ENCODE peak calls at places on chromosomes 12 and 14, in eight cellular contexts. X is activated CD4-positive, alpha-beta T cell treated with anti-CD3 and anti-CD28 coated beads for 36 hours; J is NCI-H2081; C is NCI-H1436; K is CD8-positive, alpha-beta T cell; A is activated naive CD4-positive, alpha-beta T cell treated with anti-CD3 and anti-CD28 coated beads, Interleukin-2, amount 50 U/mL, for 16 hours; D is stromal cell of bone marrow; B is T-cell. F is an unnamed sample.

GRCh38 chr14:94483729-94484275 is 7.8 kb upstream of the SERPINA9 start:
- DNase-seq in X (no peak), D (no peak), B (no peak), A (no peak), K (no peak), C (no peak), J (no peak), F (no peak)

GRCh38 chr12:69647178-69647577 is 36.5 kb upstream of the LRRC10 start:
- DNase-seq in A (no peak), X (no peak), C (no peak), J (no peak), B (no peak), D (no peak), K (no peak), F (no peak)

GRCh38 chr12:69117566-69118266 is 121.7 kb upstream of the CPSF6 start:
- DNase-seq in A (no peak), C (no peak), J (no peak), X (no peak), B (no peak), D (no peak), K (no peak), F (no peak)

GRCh38 chr14:20631023-20631820 is 10.3 kb downstream of the OR6S1 start:
- DNase-seq in K (no peak), B (peak), C (no peak), A (peak), X (peak), D (no peak), J (peak), F (no peak)

GRCh38 chr14:100261621-100262020 is 22.7 kb downstream of the YY1 start:
- DNase-seq in X (peak), B (no peak), D (no peak), A (no peak), K (no peak), C (no peak), J (no peak), F (no peak)

GRCh38 chr12:42504049-42504448 is 85.5 kb downstream of the PRICKLE1 start:
- DNase-seq in B (no peak), J (no peak), X (no peak), A (no peak), K (no peak), C (no peak), D (peak), F (no peak)

GRCh38 chr14:54676822-54677708 is 110.1 kb downstream of the SAMD4A start:
- DNase-seq in C (no peak), K (no peak), J (no peak), X (no peak), D (peak), B (no peak), A (no peak), F (no peak)

GRCh38 chr12:56684745-56685369 is 3.2 kb downstream of the PTGES3 start:
- DNase-seq in J (no peak), D (no peak), X (no peak), A (no peak), K (no peak), C (no peak), B (no peak), F (no peak)

GRCh38 chr14:24432259-24433131 is 2.7 kb downstream of the KHNYN start:
- DNase-seq in A (no peak), C (no peak), X (no peak), J (no peak), B (no peak), K (no peak), D (no peak), F (no peak)

GRCh38 chr14:88681755-88682494 is 110.8 kb downstream of the EML5 start:
- DNase-seq in J (no peak), X (no peak), D (no peak), C (no peak), K (no peak), B (no peak), A (no peak), F (no peak)